ENCODE peak calls at places on chromosomes 3 and 15, in seven cellular contexts. One of them, this sample, is unnamed. For H3K4me1, the result is how much of the 10 kb centered on the place peaks cover.

GRCh38 chr3:100033184-100033583 is 81.1 kb downstream of the FILIP1L start:
- DNase-seq in sigmoid colon: no peak
- DNase-seq in SK-N-SH: no peak
- DNase-seq in GM23338: no peak
- DNase-seq in breast epithelium: no peak
- DNase-seq in prostate gland: peak
- DNase-seq in Panc1: no peak
- DNase-seq in this sample: no peak

GRCh38 chr3:126781889-126782491 is 78.0 kb downstream of the CHCHD6 start:
- DNase-seq in sigmoid colon: no peak
- DNase-seq in SK-N-SH: peak
- DNase-seq in GM23338: no peak
- DNase-seq in breast epithelium: no peak
- DNase-seq in prostate gland: no peak
- DNase-seq in Panc1: no peak
- DNase-seq in this sample: no peak

GRCh38 chr15:52783191-52783829 is 6.8 kb downstream of the ONECUT1 start:
- DNase-seq in sigmoid colon: no peak
- DNase-seq in SK-N-SH: no peak
- DNase-seq in GM23338: peak
- DNase-seq in breast epithelium: no peak
- DNase-seq in prostate gland: no peak
- DNase-seq in Panc1: no peak
- DNase-seq in this sample: no peak

GRCh38 chr15:41661078-41661528 is 898 bp downstream of the MGA start:
- DNase-seq in sigmoid colon: no peak
- DNase-seq in SK-N-SH: peak
- DNase-seq in GM23338: peak
- DNase-seq in breast epithelium: no peak
- DNase-seq in prostate gland: no peak
- DNase-seq in Panc1: no peak
- DNase-seq in this sample: no peak

GRCh38 chr15:42153874-42154575 is 2.4 kb downstream of the PLA2G4F start:
- DNase-seq in sigmoid colon: no peak
- DNase-seq in SK-N-SH: no peak
- DNase-seq in GM23338: no peak
- DNase-seq in breast epithelium: no peak
- DNase-seq in prostate gland: no peak
- DNase-seq in Panc1: no peak
- DNase-seq in this sample: no peak

GRCh38 chr15:88624156-88624970 is 3.2 kb downstream of the AEN start:
- DNase-seq in sigmoid colon: peak
- DNase-seq in SK-N-SH: peak
- DNase-seq in GM23338: peak
- DNase-seq in breast epithelium: no peak
- DNase-seq in prostate gland: no peak
- DNase-seq in Panc1: no peak
- DNase-seq in this sample: no peak

GRCh38 chr3:4633078-4634004 is 140.2 kb downstream of the ITPR1 start:
- DNase-seq in sigmoid colon: no peak
- DNase-seq in SK-N-SH: peak
- DNase-seq in GM23338: peak
- DNase-seq in breast epithelium: no peak
- DNase-seq in prostate gland: no peak
- DNase-seq in Panc1: peak
- DNase-seq in this sample: no peak

GRCh38 chr3:11956781-11957180 is 47.4 kb upstream of the SYN2 start:
- DNase-seq in sigmoid colon: no peak
- DNase-seq in SK-N-SH: no peak
- DNase-seq in GM23338: no peak
- DNase-seq in breast epithelium: no peak
- DNase-seq in prostate gland: no peak
- DNase-seq in Panc1: no peak
- DNase-seq in this sample: no peak

GRCh38 chr3:171439996-171440395 is 20.2 kb downstream of the TNIK start:
- DNase-seq in sigmoid colon: no peak
- DNase-seq in SK-N-SH: no peak
- DNase-seq in GM23338: no peak
- DNase-seq in breast epithelium: no peak
- DNase-seq in prostate gland: no peak
- DNase-seq in Panc1: no peak
- DNase-seq in this sample: no peak

GRCh38 chr3:129312671-129313414 is 34.2 kb downstream of the HMCES start:
- DNase-seq in sigmoid colon: no peak
- DNase-seq in SK-N-SH: no peak
- DNase-seq in GM23338: no peak
- DNase-seq in breast epithelium: no peak
- DNase-seq in prostate gland: no peak
- DNase-seq in Panc1: no peak
- DNase-seq in this sample: no peak

GRCh38 chr15:57364282-57365007 is 11.9 kb upstream of the CGNL1 start:
- DNase-seq in sigmoid colon: peak
- DNase-seq in SK-N-SH: no peak
- DNase-seq in GM23338: peak
- DNase-seq in breast epithelium: no peak
- DNase-seq in prostate gland: no peak
- DNase-seq in Panc1: no peak
- DNase-seq in this sample: no peak

GRCh38 chr15:65927545-65927944 is 58.3 kb downstream of the RAB11A start:
- DNase-seq in sigmoid colon: no peak
- DNase-seq in SK-N-SH: no peak
- DNase-seq in GM23338: peak
- DNase-seq in breast epithelium: no peak
- DNase-seq in prostate gland: no peak
- DNase-seq in Panc1: no peak
- DNase-seq in this sample: no peak

GRCh38 chr15:88894348-88894818 is 961 bp downstream of the HAPLN3 start:
- DNase-seq in sigmoid colon: no peak
- DNase-seq in SK-N-SH: peak
- DNase-seq in GM23338: peak
- DNase-seq in breast epithelium: peak
- DNase-seq in prostate gland: peak
- DNase-seq in Panc1: no peak
- DNase-seq in this sample: no peak

GRCh38 chr3:24520101-24520495 is 25.4 kb upstream of the THRB start:
- DNase-seq in sigmoid colon: no peak
- DNase-seq in SK-N-SH: no peak
- DNase-seq in GM23338: no peak
- DNase-seq in breast epithelium: no peak
- DNase-seq in prostate gland: no peak
- DNase-seq in Panc1: no peak
- DNase-seq in this sample: no peak

GRCh38 chr3:24520941-24521305 is 26.3 kb upstream of the THRB start:
- DNase-seq in sigmoid colon: no peak
- DNase-seq in SK-N-SH: no peak
- DNase-seq in GM23338: no peak
- DNase-seq in breast epithelium: no peak
- DNase-seq in prostate gland: no peak
- DNase-seq in Panc1: no peak
- DNase-seq in this sample: no peak

GRCh38 chr3:24522155-24522579 is 27.5 kb upstream of the THRB start:
- DNase-seq in sigmoid colon: no peak
- DNase-seq in SK-N-SH: no peak
- DNase-seq in GM23338: peak
- DNase-seq in breast epithelium: no peak
- DNase-seq in prostate gland: no peak
- DNase-seq in Panc1: no peak
- DNase-seq in this sample: no peak

GRCh38 chr3:24523195-24523594 is 28.5 kb upstream of the THRB start:
- DNase-seq in sigmoid colon: no peak
- DNase-seq in SK-N-SH: no peak
- DNase-seq in GM23338: no peak
- DNase-seq in breast epithelium: no peak
- DNase-seq in prostate gland: no peak
- DNase-seq in Panc1: no peak
- DNase-seq in this sample: no peak

GRCh38 chr3:24521306-24522154 is 26.9 kb upstream of the THRB start:
- DNase-seq in sigmoid colon: peak
- DNase-seq in SK-N-SH: peak
- DNase-seq in GM23338: peak
- DNase-seq in breast epithelium: peak
- DNase-seq in prostate gland: peak
- DNase-seq in Panc1: no peak
- DNase-seq in this sample: no peak
- H3K4me1 ChIP-seq in sigmoid colon: under half
- H3K4me1 ChIP-seq in SK-N-SH: under half
- H3K4me1 ChIP-seq in GM23338: under half
- H3K4me1 ChIP-seq in breast epithelium: under half
- H3K4me1 ChIP-seq in prostate gland: under half
- H3K4me1 ChIP-seq in Panc1: under half
- H3K4me1 ChIP-seq in this sample: under half

GRCh38 chr15:39643747-39644520 is 63.1 kb downstream of the THBS1 start:
- DNase-seq in sigmoid colon: no peak
- DNase-seq in SK-N-SH: no peak
- DNase-seq in GM23338: no peak
- DNase-seq in breast epithelium: no peak
- DNase-seq in prostate gland: no peak
- DNase-seq in Panc1: no peak
- DNase-seq in this sample: no peak

GRCh38 chr15:39640665-39641064 is 59.8 kb downstream of the THBS1 start:
- DNase-seq in sigmoid colon: no peak
- DNase-seq in SK-N-SH: no peak
- DNase-seq in GM23338: no peak
- DNase-seq in breast epithelium: no peak
- DNase-seq in prostate gland: no peak
- DNase-seq in Panc1: no peak
- DNase-seq in this sample: no peak

GRCh38 chr15:39642011-39642640 is 61.2 kb downstream of the THBS1 start:
- DNase-seq in sigmoid colon: no peak
- DNase-seq in SK-N-SH: peak
- DNase-seq in GM23338: peak
- DNase-seq in breast epithelium: no peak
- DNase-seq in prostate gland: no peak
- DNase-seq in Panc1: no peak
- DNase-seq in this sample: no peak

GRCh38 chr15:39639037-39639436 is 58.2 kb downstream of the THBS1 start:
- DNase-seq in sigmoid colon: no peak
- DNase-seq in SK-N-SH: no peak
- DNase-seq in GM23338: no peak
- DNase-seq in breast epithelium: no peak
- DNase-seq in prostate gland: no peak
- DNase-seq in Panc1: no peak
- DNase-seq in this sample: no peak

DNA sequence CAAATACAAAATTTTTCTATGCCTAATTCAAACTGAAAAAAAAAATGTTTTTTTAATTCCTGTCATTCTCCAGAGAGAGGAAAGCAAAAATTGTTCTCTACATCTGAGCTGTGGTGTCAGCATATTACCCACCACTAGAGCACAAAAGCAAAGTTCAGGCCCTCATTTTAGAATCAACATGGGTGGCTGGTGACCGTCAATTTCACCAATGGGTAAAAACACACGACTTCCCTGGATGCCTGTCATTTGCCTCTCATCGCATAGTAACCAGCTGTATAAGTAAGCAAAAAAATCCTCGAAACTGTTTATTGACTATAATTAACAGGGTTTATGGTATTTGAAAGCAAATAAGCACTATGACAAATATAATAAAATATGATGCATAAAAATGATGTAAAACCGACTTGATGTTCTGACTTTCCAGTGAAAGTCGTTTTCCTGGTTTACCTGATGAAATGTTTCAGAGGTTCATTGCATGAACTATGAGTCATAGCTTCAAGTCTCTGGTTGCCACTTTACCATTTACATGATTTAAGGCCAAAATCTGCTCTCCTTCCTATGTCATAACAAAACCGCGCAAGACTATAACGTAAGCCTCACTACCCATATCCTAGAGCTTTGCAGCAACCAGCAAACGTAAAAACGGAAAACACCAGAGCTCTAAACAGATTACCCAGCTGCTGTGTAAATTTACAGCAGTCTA is 60.5 kb downstream of the THBS1 start:
- DNase-seq in sigmoid colon: no peak
- DNase-seq in SK-N-SH: no peak
- DNase-seq in GM23338: peak
- DNase-seq in breast epithelium: no peak
- DNase-seq in prostate gland: no peak
- DNase-seq in Panc1: no peak
- DNase-seq in this sample: no peak
- TF ChIP-seq POLR2AphosphoS5 in sigmoid colon: no peak
- TF ChIP-seq POLR2AphosphoS5 in SK-N-SH: no peak
- TF ChIP-seq POLR2AphosphoS5 in GM23338: no peak
- TF ChIP-seq POLR2AphosphoS5 in breast epithelium: no peak
- TF ChIP-seq POLR2AphosphoS5 in prostate gland: no peak
- TF ChIP-seq POLR2AphosphoS5 in Panc1: no peak
- TF ChIP-seq POLR2AphosphoS5 in this sample: no peak

GRCh38 chr15:74319138-74319460 is 48.3 kb downstream of the CYP11A1 start:
- DNase-seq in sigmoid colon: no peak
- DNase-seq in SK-N-SH: no peak
- DNase-seq in GM23338: no peak
- DNase-seq in breast epithelium: no peak
- DNase-seq in prostate gland: no peak
- DNase-seq in Panc1: no peak
- DNase-seq in this sample: no peak
- H3K4me1 ChIP-seq in sigmoid colon: under half
- H3K4me1 ChIP-seq in SK-N-SH: under half
- H3K4me1 ChIP-seq in GM23338: under half
- H3K4me1 ChIP-seq in breast epithelium: under half
- H3K4me1 ChIP-seq in prostate gland: under half
- H3K4me1 ChIP-seq in Panc1: under half
- H3K4me1 ChIP-seq in this sample: half or more

GRCh38 chr15:77015651-77016320 is 20.9 kb downstream of the PSTPIP1 start:
- DNase-seq in sigmoid colon: no peak
- DNase-seq in SK-N-SH: no peak
- DNase-seq in GM23338: no peak
- DNase-seq in breast epithelium: no peak
- DNase-seq in prostate gland: no peak
- DNase-seq in Panc1: no peak
- DNase-seq in this sample: no peak

GRCh38 chr15:77012868-77013267 is 17.9 kb downstream of the PSTPIP1 start:
- DNase-seq in sigmoid colon: no peak
- DNase-seq in SK-N-SH: no peak
- DNase-seq in GM23338: no peak
- DNase-seq in breast epithelium: no peak
- DNase-seq in prostate gland: no peak
- DNase-seq in Panc1: no peak
- DNase-seq in this sample: no peak

GRCh38 chr15:77013786-77014136 is 18.8 kb downstream of the PSTPIP1 start:
- DNase-seq in sigmoid colon: no peak
- DNase-seq in SK-N-SH: no peak
- DNase-seq in GM23338: no peak
- DNase-seq in breast epithelium: no peak
- DNase-seq in prostate gland: no peak
- DNase-seq in Panc1: no peak
- DNase-seq in this sample: no peak

GRCh38 chr15:77016321-77016695 is 21.4 kb downstream of the PSTPIP1 start:
- DNase-seq in sigmoid colon: no peak
- DNase-seq in SK-N-SH: no peak
- DNase-seq in GM23338: no peak
- DNase-seq in breast epithelium: no peak
- DNase-seq in prostate gland: no peak
- DNase-seq in Panc1: no peak
- DNase-seq in this sample: no peak

GRCh38 chr15:77014137-77015081 is 19.5 kb downstream of the PSTPIP1 start:
- DNase-seq in sigmoid colon: no peak
- DNase-seq in SK-N-SH: no peak
- DNase-seq in GM23338: no peak
- DNase-seq in breast epithelium: no peak
- DNase-seq in prostate gland: no peak
- DNase-seq in Panc1: no peak
- DNase-seq in this sample: no peak
- TF ChIP-seq POLR2AphosphoS5 in sigmoid colon: no peak
- TF ChIP-seq POLR2AphosphoS5 in SK-N-SH: no peak
- TF ChIP-seq POLR2AphosphoS5 in GM23338: no peak
- TF ChIP-seq POLR2AphosphoS5 in breast epithelium: no peak
- TF ChIP-seq POLR2AphosphoS5 in prostate gland: no peak
- TF ChIP-seq POLR2AphosphoS5 in Panc1: no peak
- TF ChIP-seq POLR2AphosphoS5 in this sample: no peak

This sample was measured in vagina.